ENCODE peak calls at places on chromosomes 7 and 10, in ten cellular contexts. D is foreskin fibroblast; U is ovary; W is cardiac muscle cell; E is NCI-H460; N is M059J; A is activated T-helper 2 cell treated with anti-CD3 and anti-CD28 coated beads, Interferon-gamma antibody, Interleukin-2, Interleukin-4, amounts not matched to agents 10 μg/mL and 5 μg/mL and 100 μg/mL, durations not matched to agents 14 hours and 24 hours and 36 hours; B is lung microvascular endothelial cell; G is GM19239; Q is body of pancreas. H is an unnamed sample.

GRCh38 chr7:98085674-98086073 is 21.0 kb upstream of the LMTK2 start:
- DNase-seq in D (no peak), U (no peak), W (no peak), E (no peak), N (no peak), A (no peak), B (no peak), G (no peak), Q (no peak), H (no peak)

GRCh38 chr7:35991511-35992232 is 161.4 kb upstream of the EEPD1 start:
- DNase-seq in D (no peak), U (no peak), W (no peak), E (no peak), N (no peak), A (no peak), B (no peak), G (no peak), Q (no peak), H (no peak)

GRCh38 chr7:127918130-127918529 is 113.1 kb downstream of the LRRC4 start:
- DNase-seq in D (no peak), U (no peak), W (no peak), E (no peak), N (peak), A (no peak), B (no peak), G (no peak), Q (no peak), H (no peak)

GRCh38 chr10:6068006-6068405 is 5.8 kb upstream of the IL2RA start:
- DNase-seq in D (no peak), U (no peak), W (no peak), E (no peak), N (no peak), A (no peak), B (no peak), G (no peak), Q (peak), H (no peak)

GRCh38 chr7:51227861-51228260 is 88.7 kb downstream of the COBL start:
- DNase-seq in D (no peak), U (no peak), W (no peak), E (no peak), N (no peak), A (no peak), B (no peak), G (no peak), Q (no peak), H (no peak)

GRCh38 chr10:60591119-60591518 is 187.2 kb upstream of the CDK1 start:
- DNase-seq in D (no peak), U (no peak), W (no peak), E (no peak), N (no peak), A (no peak), B (no peak), G (no peak), Q (no peak), H (no peak)

GRCh38 chr10:101040061-101040460 is 9.0 kb downstream of the SFXN3 start:
- DNase-seq in D (no peak), U (no peak), W (no peak), E (no peak), N (no peak), A (no peak), B (no peak), G (no peak), Q (no peak), H (no peak)

GRCh38 chr10:132022241-132022640 is 40.5 kb upstream of the BNIP3 start:
- DNase-seq in D (no peak), U (no peak), W (no peak), E (no peak), N (no peak), A (no peak), B (no peak), G (no peak), Q (no peak), H (no peak)

GRCh38 chr7:56078196-56078595 is 14.1 kb downstream of the SUMF2 start:
- DNase-seq in D (no peak), U (no peak), W (no peak), E (no peak), N (no peak), A (no peak), B (no peak), G (no peak), Q (no peak), H (no peak)

GRCh38 chr10:47030191-47030698 is 119.0 kb downstream of the PTPN20 start:
- DNase-seq in D (no peak), U (peak), W (no peak), E (no peak), N (no peak), A (no peak), B (no peak), G (no peak), Q (peak), H (no peak)

GRCh38 chr10:127738512-127739424 is 1.8 kb downstream of the FOXI2 start:
- DNase-seq in D (no peak), U (no peak), W (no peak), E (no peak), N (no peak), A (no peak), B (no peak), G (no peak), Q (no peak), H (no peak)